ENCODE peak calls at places on chromosome 2, in eight cellular contexts. One of them, this sample, is unnamed.

GRCh38 chr2:230157300-230157699 is 62.5 kb downstream of the SP110 start:
- DNase-seq in PC-3: no peak
- DNase-seq in upper lobe of right lung: no peak
- DNase-seq in adrenal gland: no peak
- DNase-seq in fibroblast of the aortic adventitia: no peak
- DNase-seq in cardiac muscle cell: no peak
- DNase-seq in lower lobe of right lung: no peak
- DNase-seq in GM13977: no peak
- DNase-seq in this sample: no peak

GRCh38 chr2:48905696-48906095 is 150.2 kb upstream of the LHCGR start:
- DNase-seq in cardiac muscle cell: no peak
- DNase-seq in PC-3: no peak
- DNase-seq in fibroblast of the aortic adventitia: no peak
- DNase-seq in upper lobe of right lung: no peak
- DNase-seq in GM13977: no peak
- DNase-seq in lower lobe of right lung: no peak
- DNase-seq in adrenal gland: no peak
- DNase-seq in this sample: no peak

GRCh38 chr2:219634171-219634940 is 6.9 kb downstream of the SLC4A3 start:
- DNase-seq in GM13977: peak
- DNase-seq in upper lobe of right lung: no peak
- DNase-seq in PC-3: no peak
- DNase-seq in fibroblast of the aortic adventitia: no peak
- DNase-seq in adrenal gland: no peak
- DNase-seq in cardiac muscle cell: no peak
- DNase-seq in lower lobe of right lung: no peak
- DNase-seq in this sample: peak

GRCh38 chr2:181626671-181627070 is 30.2 kb downstream of the CERKL start:
- DNase-seq in GM13977: no peak
- DNase-seq in lower lobe of right lung: no peak
- DNase-seq in fibroblast of the aortic adventitia: no peak
- DNase-seq in cardiac muscle cell: no peak
- DNase-seq in adrenal gland: no peak
- DNase-seq in upper lobe of right lung: no peak
- DNase-seq in PC-3: no peak
- DNase-seq in this sample: no peak

GRCh38 chr2:239942090-239942489 is 83.1 kb downstream of the NDUFA10 start:
- DNase-seq in PC-3: no peak
- DNase-seq in cardiac muscle cell: no peak
- DNase-seq in fibroblast of the aortic adventitia: no peak
- DNase-seq in lower lobe of right lung: peak
- DNase-seq in adrenal gland: no peak
- DNase-seq in GM13977: no peak
- DNase-seq in upper lobe of right lung: peak
- DNase-seq in this sample: no peak

GRCh38 chr2:36526216-36526615 is 71.8 kb downstream of the FEZ2 start:
- DNase-seq in fibroblast of the aortic adventitia: peak
- DNase-seq in adrenal gland: no peak
- DNase-seq in PC-3: no peak
- DNase-seq in upper lobe of right lung: no peak
- DNase-seq in cardiac muscle cell: peak
- DNase-seq in GM13977: no peak
- DNase-seq in lower lobe of right lung: no peak
- DNase-seq in this sample: no peak

GRCh38 chr2:240451108-240451611 is 15.7 kb downstream of the GPC1 start:
- DNase-seq in upper lobe of right lung: no peak
- DNase-seq in PC-3: no peak
- DNase-seq in GM13977: no peak
- DNase-seq in fibroblast of the aortic adventitia: no peak
- DNase-seq in lower lobe of right lung: peak
- DNase-seq in adrenal gland: no peak
- DNase-seq in cardiac muscle cell: no peak
- DNase-seq in this sample: no peak

GRCh38 chr2:119338826-119339561 is 27.6 kb downstream of the C2orf76 start:
- DNase-seq in lower lobe of right lung: peak
- DNase-seq in fibroblast of the aortic adventitia: no peak
- DNase-seq in upper lobe of right lung: peak
- DNase-seq in PC-3: no peak
- DNase-seq in adrenal gland: no peak
- DNase-seq in GM13977: peak
- DNase-seq in cardiac muscle cell: no peak
- DNase-seq in this sample: peak

GRCh38 chr2:644871-645270 is 32.3 kb downstream of the TMEM18 start:
- DNase-seq in GM13977: no peak
- DNase-seq in adrenal gland: no peak
- DNase-seq in cardiac muscle cell: no peak
- DNase-seq in fibroblast of the aortic adventitia: no peak
- DNase-seq in PC-3: no peak
- DNase-seq in lower lobe of right lung: no peak
- DNase-seq in upper lobe of right lung: no peak
- DNase-seq in this sample: no peak

GRCh38 chr2:46394649-46395510 is 84.5 kb upstream of the TMEM247 start:
- DNase-seq in fibroblast of the aortic adventitia: no peak
- DNase-seq in lower lobe of right lung: no peak
- DNase-seq in upper lobe of right lung: no peak
- DNase-seq in cardiac muscle cell: no peak
- DNase-seq in GM13977: no peak
- DNase-seq in adrenal gland: no peak
- DNase-seq in PC-3: no peak
- DNase-seq in this sample: no peak

GRCh38 chr2:219405451-219405850 is 12.7 kb upstream of the DES start:
- DNase-seq in fibroblast of the aortic adventitia: no peak
- DNase-seq in PC-3: no peak
- DNase-seq in cardiac muscle cell: no peak
- DNase-seq in GM13977: no peak
- DNase-seq in upper lobe of right lung: no peak
- DNase-seq in adrenal gland: no peak
- DNase-seq in lower lobe of right lung: no peak
- DNase-seq in this sample: no peak

GRCh38 chr2:157087373-157088005 is 170.0 kb upstream of the GALNT5 start:
- DNase-seq in adrenal gland: no peak
- DNase-seq in GM13977: no peak
- DNase-seq in fibroblast of the aortic adventitia: peak
- DNase-seq in lower lobe of right lung: peak
- DNase-seq in upper lobe of right lung: peak
- DNase-seq in cardiac muscle cell: peak
- DNase-seq in PC-3: no peak
- DNase-seq in this sample: no peak

GRCh38 chr2:232053777-232054176 is 92.3 kb downstream of the DIS3L2 start:
- DNase-seq in GM13977: no peak
- DNase-seq in fibroblast of the aortic adventitia: no peak
- DNase-seq in cardiac muscle cell: no peak
- DNase-seq in adrenal gland: no peak
- DNase-seq in upper lobe of right lung: no peak
- DNase-seq in lower lobe of right lung: no peak
- DNase-seq in PC-3: no peak
- DNase-seq in this sample: no peak

GRCh38 chr2:69703189-69703588 is 38.7 kb upstream of the ANXA4 start:
- DNase-seq in lower lobe of right lung: no peak
- DNase-seq in fibroblast of the aortic adventitia: no peak
- DNase-seq in upper lobe of right lung: no peak
- DNase-seq in cardiac muscle cell: peak
- DNase-seq in GM13977: no peak
- DNase-seq in PC-3: no peak
- DNase-seq in adrenal gland: no peak
- DNase-seq in this sample: no peak

GRCh38 chr2:33091541-33092123 is 144.9 kb downstream of the LTBP1 start:
- DNase-seq in GM13977: no peak
- DNase-seq in fibroblast of the aortic adventitia: peak
- DNase-seq in cardiac muscle cell: peak
- DNase-seq in lower lobe of right lung: no peak
- DNase-seq in PC-3: no peak
- DNase-seq in upper lobe of right lung: no peak
- DNase-seq in adrenal gland: no peak
- DNase-seq in this sample: no peak

GRCh38 chr2:172839446-172839845 is 103.8 kb downstream of the RAPGEF4 start:
- DNase-seq in adrenal gland: no peak
- DNase-seq in cardiac muscle cell: no peak
- DNase-seq in upper lobe of right lung: no peak
- DNase-seq in PC-3: peak
- DNase-seq in lower lobe of right lung: no peak
- DNase-seq in fibroblast of the aortic adventitia: no peak
- DNase-seq in GM13977: no peak
- DNase-seq in this sample: no peak

GRCh38 chr2:13481201-13481600 is 764.5 kb downstream of the TRIB2 start:
- DNase-seq in lower lobe of right lung: no peak
- DNase-seq in upper lobe of right lung: no peak
- DNase-seq in fibroblast of the aortic adventitia: no peak
- DNase-seq in GM13977: no peak
- DNase-seq in PC-3: peak
- DNase-seq in adrenal gland: no peak
- DNase-seq in cardiac muscle cell: no peak
- DNase-seq in this sample: no peak

DNA sequence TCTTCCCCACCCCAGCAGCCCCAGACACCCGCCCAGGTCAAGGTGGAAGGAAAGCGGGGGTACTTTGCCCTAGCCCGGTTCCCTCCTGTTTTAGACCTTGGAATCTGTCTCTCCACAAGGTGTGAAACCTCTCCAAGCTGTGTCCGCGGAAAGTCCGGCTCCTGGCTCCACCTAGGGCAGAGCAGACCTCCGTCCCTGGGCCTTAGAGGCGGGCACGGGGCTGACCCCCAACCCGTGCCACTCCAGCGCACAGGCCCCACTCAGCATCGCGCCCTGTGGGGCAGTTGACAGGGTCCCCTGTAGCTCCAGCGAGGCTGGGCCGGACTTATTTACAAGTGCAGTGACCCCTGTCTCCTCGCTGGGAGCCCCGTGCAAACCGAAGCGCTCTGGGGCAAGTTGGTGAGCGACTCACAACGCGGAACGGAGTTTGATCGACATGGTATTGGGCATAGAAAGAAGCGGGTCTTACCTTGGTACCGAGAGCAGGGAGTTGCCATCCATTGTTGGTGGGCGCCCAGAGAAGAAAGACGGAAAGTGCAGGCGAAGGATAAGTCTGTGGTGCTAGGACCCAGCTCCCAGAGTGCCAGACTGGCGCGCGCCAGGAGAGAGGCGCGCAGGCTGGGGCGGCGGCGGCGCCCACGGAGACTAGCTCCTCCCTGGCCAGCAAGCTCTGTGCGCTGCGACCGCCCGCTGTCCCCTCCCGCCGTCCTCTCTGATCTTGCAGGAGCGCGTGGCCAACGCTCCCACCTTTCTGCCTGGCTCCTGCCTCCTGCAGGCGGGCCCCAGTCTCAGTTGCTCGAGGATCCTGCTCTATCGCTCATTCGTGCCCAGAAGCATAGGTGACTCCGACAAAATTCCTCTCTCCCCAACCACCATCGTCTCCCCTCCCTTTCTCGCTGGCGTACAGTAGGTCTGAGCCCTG is at the start of gene SPHKAP:
- DNase-seq in GM13977: no peak
- DNase-seq in fibroblast of the aortic adventitia: no peak
- DNase-seq in cardiac muscle cell: no peak
- DNase-seq in PC-3: no peak
- DNase-seq in lower lobe of right lung: no peak
- DNase-seq in upper lobe of right lung: no peak
- DNase-seq in adrenal gland: no peak
- DNase-seq in this sample: no peak
- TF ChIP-seq CTCF in GM13977: no peak
- TF ChIP-seq CTCF in fibroblast of the aortic adventitia: no peak
- TF ChIP-seq CTCF in cardiac muscle cell: no peak
- TF ChIP-seq CTCF in PC-3: no peak
- TF ChIP-seq CTCF in lower lobe of right lung: no peak
- TF ChIP-seq CTCF in upper lobe of right lung: no peak
- TF ChIP-seq CTCF in adrenal gland: no peak
- TF ChIP-seq CTCF in this sample: no peak

DNA sequence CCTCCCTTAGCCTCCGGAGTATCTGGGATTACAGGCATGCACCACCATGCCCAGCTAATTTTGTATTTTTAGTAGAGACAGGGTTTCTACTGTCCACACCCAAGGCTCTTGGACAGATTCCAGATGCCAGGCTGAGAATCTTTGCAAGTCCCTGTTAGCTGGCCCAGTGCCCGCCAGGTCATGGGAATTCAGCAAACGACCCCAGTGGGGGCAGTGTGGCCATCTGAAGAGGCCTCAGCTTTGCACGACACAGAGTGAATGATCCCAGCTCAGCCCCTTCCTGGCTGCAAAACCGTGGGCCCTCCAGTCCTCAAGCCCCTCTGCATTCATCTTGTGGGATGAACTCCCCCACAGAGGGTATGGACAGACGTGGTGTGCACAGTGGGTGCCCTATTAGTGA is 179.5 kb upstream of the ID2 start:
- DNase-seq in adrenal gland: no peak
- DNase-seq in GM13977: no peak
- DNase-seq in fibroblast of the aortic adventitia: no peak
- DNase-seq in lower lobe of right lung: no peak
- DNase-seq in cardiac muscle cell: no peak
- DNase-seq in PC-3: peak
- DNase-seq in upper lobe of right lung: peak
- DNase-seq in this sample: no peak
- TF ChIP-seq CTCF in adrenal gland: no peak
- TF ChIP-seq CTCF in GM13977: no peak
- TF ChIP-seq CTCF in fibroblast of the aortic adventitia: no peak
- TF ChIP-seq CTCF in lower lobe of right lung: no peak
- TF ChIP-seq CTCF in cardiac muscle cell: no peak
- TF ChIP-seq CTCF in PC-3: no peak
- TF ChIP-seq CTCF in upper lobe of right lung: no peak
- TF ChIP-seq CTCF in this sample: no peak

GRCh38 chr2:110755494-110756078 is 23.2 kb downstream of the ACOXL start:
- DNase-seq in lower lobe of right lung: no peak
- DNase-seq in PC-3: peak
- DNase-seq in fibroblast of the aortic adventitia: peak
- DNase-seq in adrenal gland: no peak
- DNase-seq in upper lobe of right lung: no peak
- DNase-seq in cardiac muscle cell: peak
- DNase-seq in GM13977: no peak
- DNase-seq in this sample: no peak
- TF ChIP-seq CTCF in lower lobe of right lung: peak
- TF ChIP-seq CTCF in PC-3: peak
- TF ChIP-seq CTCF in fibroblast of the aortic adventitia: peak
- TF ChIP-seq CTCF in adrenal gland: peak
- TF ChIP-seq CTCF in upper lobe of right lung: peak
- TF ChIP-seq CTCF in cardiac muscle cell: peak
- TF ChIP-seq CTCF in GM13977: peak
- TF ChIP-seq CTCF in this sample: no peak

GRCh38 chr2:73825408-73825807 is 3.4 kb upstream of the STAMBP start:
- DNase-seq in GM13977: no peak
- DNase-seq in lower lobe of right lung: no peak
- DNase-seq in fibroblast of the aortic adventitia: no peak
- DNase-seq in upper lobe of right lung: no peak
- DNase-seq in cardiac muscle cell: no peak
- DNase-seq in adrenal gland: no peak
- DNase-seq in PC-3: no peak
- DNase-seq in this sample: no peak

GRCh38 chr2:73827660-73828388 is 937 bp upstream of the STAMBP start:
- DNase-seq in GM13977: no peak
- DNase-seq in cardiac muscle cell: no peak
- DNase-seq in upper lobe of right lung: no peak
- DNase-seq in fibroblast of the aortic adventitia: no peak
- DNase-seq in PC-3: no peak
- DNase-seq in adrenal gland: no peak
- DNase-seq in lower lobe of right lung: no peak
- DNase-seq in this sample: no peak

GRCh38 chr2:73828389-73828817 is 358 bp upstream of the STAMBP start:
- DNase-seq in adrenal gland: no peak
- DNase-seq in upper lobe of right lung: no peak
- DNase-seq in PC-3: no peak
- DNase-seq in cardiac muscle cell: no peak
- DNase-seq in lower lobe of right lung: no peak
- DNase-seq in fibroblast of the aortic adventitia: no peak
- DNase-seq in GM13977: no peak
- DNase-seq in this sample: no peak

GRCh38 chr2:73828818-73829570 is at the start of gene STAMBP:
- DNase-seq in adrenal gland: peak
- DNase-seq in fibroblast of the aortic adventitia: peak
- DNase-seq in cardiac muscle cell: peak
- DNase-seq in upper lobe of right lung: peak
- DNase-seq in PC-3: peak
- DNase-seq in lower lobe of right lung: peak
- DNase-seq in GM13977: peak
- DNase-seq in this sample: peak

GRCh38 chr2:73827018-73827417 is 1.7 kb upstream of the STAMBP start:
- DNase-seq in fibroblast of the aortic adventitia: peak
- DNase-seq in upper lobe of right lung: no peak
- DNase-seq in GM13977: no peak
- DNase-seq in PC-3: peak
- DNase-seq in cardiac muscle cell: peak
- DNase-seq in adrenal gland: no peak
- DNase-seq in lower lobe of right lung: no peak
- DNase-seq in this sample: peak
- TF ChIP-seq CTCF in fibroblast of the aortic adventitia: peak
- TF ChIP-seq CTCF in upper lobe of right lung: peak
- TF ChIP-seq CTCF in GM13977: peak
- TF ChIP-seq CTCF in PC-3: peak
- TF ChIP-seq CTCF in cardiac muscle cell: peak
- TF ChIP-seq CTCF in adrenal gland: no peak
- TF ChIP-seq CTCF in lower lobe of right lung: no peak
- TF ChIP-seq CTCF in this sample: no peak

This sample was measured in GM20000.